ENCODE peak calls at places on chromosome 12, in four cellular contexts. One of them, this sample, is unnamed.

GRCh38 chr12:88574278-88574677 is 6.0 kb downstream of the KITLG start:
- DNase-seq in GM10248: no peak
- DNase-seq in activated T-cell treated with anti-CD3 and anti-CD28 coated beads, Interleukin-2, amount 50 U/mL, for 1 hour: no peak
- DNase-seq in iris pigment epithelial cell: peak
- DNase-seq in this sample: no peak

GRCh38 chr12:46266382-46266791 is 2.5 kb downstream of the SLC38A1 start:
- DNase-seq in GM10248: no peak
- DNase-seq in activated T-cell treated with anti-CD3 and anti-CD28 coated beads, Interleukin-2, amount 50 U/mL, for 1 hour: no peak
- DNase-seq in iris pigment epithelial cell: peak
- DNase-seq in this sample: peak

GRCh38 chr12:95805864-95806669 is 15.5 kb upstream of the NTN4 start:
- DNase-seq in activated T-cell treated with anti-CD3 and anti-CD28 coated beads, Interleukin-2, amount 50 U/mL, for 1 hour: no peak
- DNase-seq in iris pigment epithelial cell: peak
- DNase-seq in GM10248: no peak
- DNase-seq in this sample: no peak

GRCh38 chr12:54126696-54127537 is 61.9 kb downstream of the SMUG1 start:
- DNase-seq in activated T-cell treated with anti-CD3 and anti-CD28 coated beads, Interleukin-2, amount 50 U/mL, for 1 hour: peak
- DNase-seq in iris pigment epithelial cell: peak
- DNase-seq in GM10248: no peak
- DNase-seq in this sample: peak

GRCh38 chr12:8449293-8449944 is 6.3 kb upstream of the CLEC6A start:
- DNase-seq in GM10248: peak
- DNase-seq in activated T-cell treated with anti-CD3 and anti-CD28 coated beads, Interleukin-2, amount 50 U/mL, for 1 hour: no peak
- DNase-seq in iris pigment epithelial cell: no peak
- DNase-seq in this sample: no peak

GRCh38 chr12:81369175-81369574 is 291.3 kb downstream of the ACSS3 start:
- DNase-seq in activated T-cell treated with anti-CD3 and anti-CD28 coated beads, Interleukin-2, amount 50 U/mL, for 1 hour: no peak
- DNase-seq in iris pigment epithelial cell: no peak
- DNase-seq in GM10248: no peak
- DNase-seq in this sample: no peak

GRCh38 chr12:51028811-51029146 is 2.6 kb upstream of the SLC11A2 start:
- DNase-seq in activated T-cell treated with anti-CD3 and anti-CD28 coated beads, Interleukin-2, amount 50 U/mL, for 1 hour: no peak
- DNase-seq in GM10248: no peak
- DNase-seq in iris pigment epithelial cell: peak
- DNase-seq in this sample: no peak

GRCh38 chr12:15664491-15664890 is 124.7 kb downstream of the EPS8 start:
- DNase-seq in activated T-cell treated with anti-CD3 and anti-CD28 coated beads, Interleukin-2, amount 50 U/mL, for 1 hour: no peak
- DNase-seq in iris pigment epithelial cell: no peak
- DNase-seq in GM10248: no peak
- DNase-seq in this sample: no peak

GRCh38 chr12:54579696-54580333 is 8.6 kb downstream of the PPP1R1A start:
- DNase-seq in activated T-cell treated with anti-CD3 and anti-CD28 coated beads, Interleukin-2, amount 50 U/mL, for 1 hour: peak
- DNase-seq in iris pigment epithelial cell: peak
- DNase-seq in GM10248: peak
- DNase-seq in this sample: peak

GRCh38 chr12:53927220-53928029 is 11.2 kb upstream of the HOXC13 start:
- DNase-seq in iris pigment epithelial cell: no peak
- DNase-seq in GM10248: no peak
- DNase-seq in activated T-cell treated with anti-CD3 and anti-CD28 coated beads, Interleukin-2, amount 50 U/mL, for 1 hour: no peak
- DNase-seq in this sample: no peak

GRCh38 chr12:67546718-67547117 is 101.8 kb upstream of the DYRK2 start:
- DNase-seq in iris pigment epithelial cell: no peak
- DNase-seq in activated T-cell treated with anti-CD3 and anti-CD28 coated beads, Interleukin-2, amount 50 U/mL, for 1 hour: no peak
- DNase-seq in GM10248: no peak
- DNase-seq in this sample: no peak

GRCh38 chr12:110282956-110283817 is 2.1 kb downstream of the ATP2A2 start:
- DNase-seq in GM10248: no peak
- DNase-seq in activated T-cell treated with anti-CD3 and anti-CD28 coated beads, Interleukin-2, amount 50 U/mL, for 1 hour: no peak
- DNase-seq in iris pigment epithelial cell: no peak
- DNase-seq in this sample: no peak

GRCh38 chr12:101552277-101552676 is 42.5 kb upstream of the MYBPC1 start:
- DNase-seq in GM10248: no peak
- DNase-seq in iris pigment epithelial cell: peak
- DNase-seq in activated T-cell treated with anti-CD3 and anti-CD28 coated beads, Interleukin-2, amount 50 U/mL, for 1 hour: no peak
- DNase-seq in this sample: no peak

GRCh38 chr12:94172973-94173372 is 24.6 kb downstream of the PLXNC1 start:
- DNase-seq in GM10248: no peak
- DNase-seq in activated T-cell treated with anti-CD3 and anti-CD28 coated beads, Interleukin-2, amount 50 U/mL, for 1 hour: no peak
- DNase-seq in iris pigment epithelial cell: peak
- DNase-seq in this sample: no peak

GRCh38 chr12:26831959-26832816 is 806 bp downstream of the ITPR2 start:
- DNase-seq in activated T-cell treated with anti-CD3 and anti-CD28 coated beads, Interleukin-2, amount 50 U/mL, for 1 hour: peak
- DNase-seq in iris pigment epithelial cell: peak
- DNase-seq in GM10248: peak
- DNase-seq in this sample: peak

GRCh38 chr12:43501705-43502104 is 50.3 kb downstream of the ADAMTS20 start:
- DNase-seq in activated T-cell treated with anti-CD3 and anti-CD28 coated beads, Interleukin-2, amount 50 U/mL, for 1 hour: no peak
- DNase-seq in iris pigment epithelial cell: peak
- DNase-seq in GM10248: peak
- DNase-seq in this sample: no peak

GRCh38 chr12:49661191-49661590 is 37.8 kb downstream of the PRPF40B start:
- DNase-seq in iris pigment epithelial cell: no peak
- DNase-seq in GM10248: peak
- DNase-seq in activated T-cell treated with anti-CD3 and anti-CD28 coated beads, Interleukin-2, amount 50 U/mL, for 1 hour: no peak
- DNase-seq in this sample: no peak

GRCh38 chr12:119412811-119413794 is 78.6 kb downstream of the CCDC60 start:
- DNase-seq in activated T-cell treated with anti-CD3 and anti-CD28 coated beads, Interleukin-2, amount 50 U/mL, for 1 hour: no peak
- DNase-seq in GM10248: peak
- DNase-seq in iris pigment epithelial cell: peak
- DNase-seq in this sample: peak

GRCh38 chr12:92971869-92972524 is 42.9 kb upstream of the EEA1 start:
- DNase-seq in iris pigment epithelial cell: peak
- DNase-seq in GM10248: no peak
- DNase-seq in activated T-cell treated with anti-CD3 and anti-CD28 coated beads, Interleukin-2, amount 50 U/mL, for 1 hour: no peak
- DNase-seq in this sample: no peak

GRCh38 chr12:103901518-103902173 is 28.6 kb upstream of the HSP90B1 start:
- DNase-seq in iris pigment epithelial cell: no peak
- DNase-seq in GM10248: no peak
- DNase-seq in activated T-cell treated with anti-CD3 and anti-CD28 coated beads, Interleukin-2, amount 50 U/mL, for 1 hour: peak
- DNase-seq in this sample: peak